ENCODE peak calls at places on chromosomes 7 and 10, in eight cellular contexts. Z is HFF-Myc; O is stimulated activated naive CD4-positive, alpha-beta T cell; X is HEK293T; M is iris pigment epithelial cell; T is NCI-H69; C is BJ; K is activated naive CD4-positive, alpha-beta T cell. U is an unnamed sample.

GRCh38 chr10:89563861-89564478 is 28.6 kb upstream of the SLC16A12 start:
- DNase-seq in Z (peak; percentile 25), O (peak; percentile 64), X (peak; percentile 41), M (peak; percentile 55), T (peak; percentile 55), C (no peak), K (no peak), U (no peak)

GRCh38 chr10:119209736-119210355 is 2.5 kb downstream of the GRK5 start:
- DNase-seq in Z (no peak), O (no peak), X (no peak), M (peak; percentile 44), T (no peak), C (no peak), K (no peak), U (no peak)

GRCh38 chr10:86795353-86795752 is 38.9 kb downstream of the BMPR1A start:
- DNase-seq in Z (peak; percentile 79), O (no peak), X (peak; percentile 64), M (peak; percentile 83), T (peak; percentile 58), C (peak; percentile 34), K (no peak), U (no peak)

GRCh38 chr7:142554555-142555532 is 194.4 kb upstream of the PRSS1 start:
- DNase-seq in Z (no peak), O (no peak), X (no peak), M (peak; percentile 55), T (no peak), C (no peak), K (no peak), U (no peak)

GRCh38 chr7:130134106-130134636 is 63.8 kb downstream of the KLHDC10 start:
- DNase-seq in Z (no peak), O (no peak), X (no peak), M (no peak), T (peak; percentile 98), C (no peak), K (no peak), U (no peak)

GRCh38 chr7:12237007-12237406 is 25.9 kb downstream of the TMEM106B start:
- DNase-seq in Z (no peak), O (no peak), X (no peak), M (no peak), T (no peak), C (no peak), K (no peak), U (no peak)

GRCh38 chr10:5817322-5818047 is 4.3 kb upstream of the GDI2 start:
- DNase-seq in Z (no peak), O (no peak), X (no peak), M (no peak), T (no peak), C (no peak), K (no peak), U (peak; percentile 53)

GRCh38 chr7:27921081-27921836 is 181.3 kb downstream of the TAX1BP1 start:
- DNase-seq in Z (peak; percentile 79), O (peak; percentile 29), X (peak; percentile 81), M (peak; percentile 81), T (peak; percentile 98), C (peak; percentile 94), K (no peak), U (peak; percentile 57)

GRCh38 chr10:13528138-13528874 is 508 bp downstream of the BEND7 start:
- DNase-seq in Z (no peak), O (no peak), X (peak; percentile 34), M (peak; percentile 5), T (peak; percentile 14), C (no peak), K (no peak), U (no peak)

GRCh38 chr10:49488056-49488455 is 50.9 kb downstream of the ERCC6 start:
- DNase-seq in Z (peak; percentile 52), O (no peak), X (peak; percentile 58), M (no peak), T (peak; percentile 84), C (no peak), K (no peak), U (no peak)

U was measured in GM12864.